ENCODE peak calls at places on chromosomes 7 and 10, in four cellular contexts. One of them, this sample, is unnamed.

GRCh38 chr10:21497177-21497807 is 28.2 kb downstream of the SKIDA1 start:
- DNase-seq in suprapubic skin: peak
- DNase-seq in stomach: peak
- DNase-seq in HCT116: peak
- DNase-seq in this sample: peak

GRCh38 chr10:70552585-70552984 is 50.0 kb downstream of the PRF1 start:
- DNase-seq in suprapubic skin: no peak
- DNase-seq in stomach: no peak
- DNase-seq in HCT116: no peak
- DNase-seq in this sample: no peak

GRCh38 chr10:70682920-70683600 is 10.8 kb downstream of the ADAMTS14 start:
- DNase-seq in suprapubic skin: no peak
- DNase-seq in stomach: no peak
- DNase-seq in HCT116: no peak
- DNase-seq in this sample: no peak

GRCh38 chr7:104857458-104858425 is 156.3 kb upstream of the KMT2E start:
- DNase-seq in suprapubic skin: no peak
- DNase-seq in stomach: no peak
- DNase-seq in HCT116: no peak
- DNase-seq in this sample: no peak

GRCh38 chr10:113524539-113525490 is 28.0 kb upstream of the HABP2 start:
- DNase-seq in suprapubic skin: peak
- DNase-seq in stomach: peak
- DNase-seq in HCT116: no peak
- DNase-seq in this sample: no peak

GRCh38 chr7:77570330-77571011 is 33.4 kb downstream of the PTPN12 start:
- DNase-seq in suprapubic skin: no peak
- DNase-seq in stomach: no peak
- DNase-seq in HCT116: no peak
- DNase-seq in this sample: no peak

GRCh38 chr10:31927597-31928530 is 767 bp downstream of the ARHGAP12 start:
- DNase-seq in suprapubic skin: peak
- DNase-seq in stomach: peak
- DNase-seq in HCT116: no peak
- DNase-seq in this sample: peak

GRCh38 chr7:155169081-155169480 is 99.0 kb downstream of the HTR5A start:
- DNase-seq in suprapubic skin: no peak
- DNase-seq in stomach: no peak
- DNase-seq in HCT116: no peak
- DNase-seq in this sample: no peak

DNA sequence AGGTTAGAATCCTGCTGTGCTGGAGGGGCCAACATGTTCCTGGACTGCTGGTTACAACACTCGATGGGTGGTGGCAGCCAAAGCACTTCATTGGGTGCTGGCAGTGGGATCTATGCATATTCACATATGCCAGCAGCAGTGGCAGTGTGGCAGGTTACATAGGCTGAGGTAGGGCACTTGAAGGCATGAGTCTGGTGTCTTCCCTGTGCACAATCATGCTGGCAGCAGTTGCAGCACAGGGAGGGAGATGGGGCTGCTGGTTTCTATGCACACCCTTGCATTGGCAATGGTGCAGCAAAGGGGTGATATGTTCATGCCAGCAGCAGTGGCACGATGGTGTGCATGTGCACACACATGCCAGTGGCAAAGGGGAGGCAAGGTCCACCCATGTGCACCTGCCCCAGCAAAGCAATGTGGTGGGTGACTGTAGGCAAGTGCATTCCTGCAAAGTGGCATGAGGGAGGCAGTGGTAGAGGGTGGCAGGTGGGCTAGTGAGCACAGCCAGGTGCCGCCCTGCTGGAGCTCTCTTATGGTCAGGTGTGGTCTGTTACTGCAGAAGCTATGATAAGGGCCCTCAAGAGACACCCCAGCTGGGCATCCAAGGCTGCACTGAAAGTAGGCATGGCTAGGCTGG is 356.2 kb upstream of the STEAP1 start:
- DNase-seq in suprapubic skin: no peak
- DNase-seq in stomach: no peak
- DNase-seq in HCT116: no peak
- DNase-seq in this sample: no peak
- TF ChIP-seq POLR2A in suprapubic skin: no peak
- TF ChIP-seq POLR2A in stomach: no peak
- TF ChIP-seq POLR2A in HCT116: no peak
- TF ChIP-seq POLR2A in this sample: no peak

GRCh38 chr7:130490888-130491771 is 755 bp upstream of the MEST start:
- DNase-seq in suprapubic skin: no peak
- DNase-seq in stomach: peak
- DNase-seq in HCT116: no peak
- DNase-seq in this sample: peak
- TF ChIP-seq CTCF in suprapubic skin: peak
- TF ChIP-seq CTCF in stomach: no peak
- TF ChIP-seq CTCF in HCT116: no peak
- TF ChIP-seq CTCF in this sample: peak

GRCh38 chr7:36275735-36276284 is 113.9 kb upstream of the ANLN start:
- DNase-seq in suprapubic skin: no peak
- DNase-seq in stomach: no peak
- DNase-seq in HCT116: no peak
- DNase-seq in this sample: no peak

GRCh38 chr7:36278069-36278766 is 111.4 kb upstream of the ANLN start:
- DNase-seq in suprapubic skin: peak
- DNase-seq in stomach: no peak
- DNase-seq in HCT116: no peak
- DNase-seq in this sample: no peak

GRCh38 chr7:36276428-36277246 is 113.0 kb upstream of the ANLN start:
- DNase-seq in suprapubic skin: peak
- DNase-seq in stomach: no peak
- DNase-seq in HCT116: no peak
- DNase-seq in this sample: no peak

GRCh38 chr7:36278767-36279171 is 110.9 kb upstream of the ANLN start:
- DNase-seq in suprapubic skin: peak
- DNase-seq in stomach: no peak
- DNase-seq in HCT116: no peak
- DNase-seq in this sample: no peak

GRCh38 chr7:36277247-36277542 is 112.5 kb upstream of the ANLN start:
- DNase-seq in suprapubic skin: no peak
- DNase-seq in stomach: no peak
- DNase-seq in HCT116: no peak
- DNase-seq in this sample: no peak
- TF ChIP-seq POLR2AphosphoS5 in suprapubic skin: no peak
- TF ChIP-seq POLR2AphosphoS5 in stomach: no peak
- TF ChIP-seq POLR2AphosphoS5 in HCT116: no peak
- TF ChIP-seq POLR2AphosphoS5 in this sample: no peak

GRCh38 chr7:24979863-24980694 is at the start of gene OSBPL3:
- DNase-seq in suprapubic skin: peak
- DNase-seq in stomach: peak
- DNase-seq in HCT116: peak
- DNase-seq in this sample: peak
- TF ChIP-seq POLR2A in suprapubic skin: peak
- TF ChIP-seq POLR2A in stomach: peak
- TF ChIP-seq POLR2A in HCT116: peak
- TF ChIP-seq POLR2A in this sample: no peak

GRCh38 chr10:76024460-76025123 is 593.2 kb downstream of the LRMDA start:
- DNase-seq in suprapubic skin: no peak
- DNase-seq in stomach: no peak
- DNase-seq in HCT116: no peak
- DNase-seq in this sample: no peak

GRCh38 chr10:76026176-76026771 is 594.9 kb downstream of the LRMDA start:
- DNase-seq in suprapubic skin: no peak
- DNase-seq in stomach: no peak
- DNase-seq in HCT116: no peak
- DNase-seq in this sample: no peak

GRCh38 chr10:76025124-76025477 is 593.7 kb downstream of the LRMDA start:
- DNase-seq in suprapubic skin: no peak
- DNase-seq in stomach: no peak
- DNase-seq in HCT116: no peak
- DNase-seq in this sample: no peak

GRCh38 chr10:76029782-76030181 is 598.4 kb downstream of the LRMDA start:
- DNase-seq in suprapubic skin: no peak
- DNase-seq in stomach: no peak
- DNase-seq in HCT116: no peak
- DNase-seq in this sample: no peak

GRCh38 chr10:76026931-76027330 is 595.5 kb downstream of the LRMDA start:
- DNase-seq in suprapubic skin: no peak
- DNase-seq in stomach: no peak
- DNase-seq in HCT116: no peak
- DNase-seq in this sample: no peak
- TF ChIP-seq CTCF in suprapubic skin: no peak
- TF ChIP-seq CTCF in stomach: no peak
- TF ChIP-seq CTCF in HCT116: peak
- TF ChIP-seq CTCF in this sample: no peak

GRCh38 chr10:122102867-122103525 is 114.0 kb downstream of the TACC2 start:
- DNase-seq in suprapubic skin: no peak
- DNase-seq in stomach: no peak
- DNase-seq in HCT116: no peak
- DNase-seq in this sample: no peak

GRCh38 chr10:122098924-122099323 is 110.0 kb downstream of the TACC2 start:
- DNase-seq in suprapubic skin: no peak
- DNase-seq in stomach: no peak
- DNase-seq in HCT116: no peak
- DNase-seq in this sample: no peak

GRCh38 chr10:122099562-122099961 is 110.6 kb downstream of the TACC2 start:
- DNase-seq in suprapubic skin: no peak
- DNase-seq in stomach: no peak
- DNase-seq in HCT116: no peak
- DNase-seq in this sample: no peak

GRCh38 chr10:122102146-122102866 is 113.3 kb downstream of the TACC2 start:
- DNase-seq in suprapubic skin: no peak
- DNase-seq in stomach: no peak
- DNase-seq in HCT116: no peak
- DNase-seq in this sample: no peak

DNA sequence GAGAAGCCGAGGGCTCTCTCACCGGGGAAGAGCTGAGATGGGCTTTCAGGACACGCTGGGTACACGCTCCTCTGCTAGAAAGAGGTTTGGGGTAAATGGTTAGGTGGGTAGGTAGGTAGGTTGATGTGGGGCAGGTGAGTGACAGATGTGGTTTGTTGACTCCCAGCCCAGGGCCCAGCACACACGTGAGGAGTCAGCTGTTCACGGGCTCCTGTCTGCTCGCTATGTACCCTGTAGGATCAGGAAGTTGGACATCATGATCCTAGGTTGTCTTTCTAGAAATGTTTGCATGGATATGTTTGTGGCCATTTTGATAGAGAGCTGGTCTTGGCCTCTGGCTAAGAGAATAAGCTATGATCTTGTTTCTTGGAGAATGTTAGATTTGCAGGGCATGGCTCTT is 109.0 kb downstream of the TACC2 start:
- DNase-seq in suprapubic skin: no peak
- DNase-seq in stomach: no peak
- DNase-seq in HCT116: no peak
- DNase-seq in this sample: no peak
- TF ChIP-seq POLR2AphosphoS5 in suprapubic skin: no peak
- TF ChIP-seq POLR2AphosphoS5 in stomach: no peak
- TF ChIP-seq POLR2AphosphoS5 in HCT116: no peak
- TF ChIP-seq POLR2AphosphoS5 in this sample: no peak

GRCh38 chr7:37327288-37327687 is 121.4 kb downstream of the ELMO1 start:
- DNase-seq in suprapubic skin: no peak
- DNase-seq in stomach: no peak
- DNase-seq in HCT116: no peak
- DNase-seq in this sample: no peak
- TF ChIP-seq POLR2A in suprapubic skin: no peak
- TF ChIP-seq POLR2A in stomach: no peak
- TF ChIP-seq POLR2A in HCT116: no peak
- TF ChIP-seq POLR2A in this sample: no peak

GRCh38 chr7:24788075-24788474 is 30.8 kb upstream of the GSDME start:
- DNase-seq in suprapubic skin: no peak
- DNase-seq in stomach: no peak
- DNase-seq in HCT116: no peak
- DNase-seq in this sample: no peak
- TF ChIP-seq CTCF in suprapubic skin: peak
- TF ChIP-seq CTCF in stomach: no peak
- TF ChIP-seq CTCF in HCT116: peak
- TF ChIP-seq CTCF in this sample: no peak

GRCh38 chr10:4280481-4281206 is 495.6 kb upstream of the KLF6 start:
- DNase-seq in suprapubic skin: no peak
- DNase-seq in stomach: no peak
- DNase-seq in HCT116: no peak
- DNase-seq in this sample: no peak
- TF ChIP-seq POLR2AphosphoS5 in suprapubic skin: no peak
- TF ChIP-seq POLR2AphosphoS5 in stomach: no peak
- TF ChIP-seq POLR2AphosphoS5 in HCT116: no peak
- TF ChIP-seq POLR2AphosphoS5 in this sample: no peak

This sample was measured in spleen.